ENCODE peak calls at places on chromosomes 5 and 9, in six cellular contexts. A, U, K, P, D and Q are unnamed samples.

GRCh38 chr9:18202924-18203323 is 271.0 kb upstream of the ADAMTSL1 start:
- DNase-seq in A (no peak), U (no peak), K (no peak), P (no peak), D (no peak), Q (no peak)

GRCh38 chr9:34796924-34797323 is 87.0 kb upstream of the CCL21 start:
- DNase-seq in A (no peak), U (no peak), K (no peak), P (no peak), D (peak), Q (no peak)

GRCh38 chr5:94308442-94308841 is 310.0 kb downstream of the KIAA0825 start:
- DNase-seq in A (no peak), U (no peak), K (no peak), P (no peak), D (no peak), Q (no peak)

GRCh38 chr9:35680331-35681105 is 6.8 kb downstream of the CA9 start:
- DNase-seq in A (no peak), U (no peak), K (no peak), P (peak), D (no peak), Q (no peak)

GRCh38 chr5:112793201-112793600 is 55.5 kb downstream of the APC start:
- DNase-seq in A (no peak), U (no peak), K (no peak), P (no peak), D (no peak), Q (no peak)

GRCh38 chr5:102241809-102242421 is 54.2 kb downstream of the SLCO4C1 start:
- DNase-seq in A (no peak), U (no peak), K (peak), P (no peak), D (no peak), Q (no peak)

GRCh38 chr9:34500623-34501267 is 22.0 kb downstream of the ENHO start:
- DNase-seq in A (peak), U (peak), K (peak), P (peak), D (peak), Q (peak)

GRCh38 chr9:91727972-91728371 is 222.1 kb downstream of the ROR2 start:
- DNase-seq in A (no peak), U (no peak), K (no peak), P (no peak), D (no peak), Q (no peak)

GRCh38 chr5:9108156-9108555 is 437.7 kb downstream of the SEMA5A start:
- DNase-seq in A (no peak), U (no peak), K (no peak), P (no peak), D (no peak), Q (no peak)

GRCh38 chr9:133237271-133237731 is 28.3 kb upstream of the OBP2B start:
- DNase-seq in A (no peak), U (no peak), K (no peak), P (peak), D (peak), Q (no peak)

GRCh38 chr9:92726971-92727715 is 37.5 kb downstream of the BICD2 start:
- DNase-seq in A (peak), U (no peak), K (no peak), P (peak), D (peak), Q (peak)

GRCh38 chr5:180595381-180596114 is 4.2 kb upstream of the SCGB3A1 start:
- DNase-seq in A (no peak), U (no peak), K (peak), P (no peak), D (no peak), Q (no peak)

GRCh38 chr5:170408189-170408588 is 19.0 kb upstream of the KCNMB1 start:
- DNase-seq in A (no peak), U (no peak), K (no peak), P (peak), D (no peak), Q (no peak)

GRCh38 chr9:120299785-120300184 is 280.2 kb downstream of the CDK5RAP2 start:
- DNase-seq in A (no peak), U (no peak), K (no peak), P (no peak), D (peak), Q (no peak)

GRCh38 chr5:112532654-112533314 is 113.7 kb upstream of the EPB41L4A start:
- DNase-seq in A (no peak), U (no peak), K (no peak), P (no peak), D (no peak), Q (no peak)

GRCh38 chr5:107040907-107041306 is 629.8 kb downstream of the EFNA5 start:
- DNase-seq in A (no peak), U (no peak), K (no peak), P (no peak), D (no peak), Q (no peak)

GRCh38 chr9:2228132-2228531 is 213.0 kb downstream of the SMARCA2 start:
- DNase-seq in A (no peak), U (no peak), K (peak), P (peak), D (peak), Q (peak)

GRCh38 chr5:158770506-158770905 is 329.2 kb downstream of the EBF1 start:
- DNase-seq in A (no peak), U (no peak), K (no peak), P (peak), D (peak), Q (no peak)

GRCh38 chr5:172837640-172838039 is 3.6 kb downstream of the ERGIC1 start:
- DNase-seq in A (no peak), U (peak), K (peak), P (no peak), D (no peak), Q (no peak)

GRCh38 chr9:3455088-3455487 is 70.7 kb downstream of the RFX3 start:
- DNase-seq in A (no peak), U (no peak), K (no peak), P (no peak), D (no peak), Q (no peak)

DNA sequence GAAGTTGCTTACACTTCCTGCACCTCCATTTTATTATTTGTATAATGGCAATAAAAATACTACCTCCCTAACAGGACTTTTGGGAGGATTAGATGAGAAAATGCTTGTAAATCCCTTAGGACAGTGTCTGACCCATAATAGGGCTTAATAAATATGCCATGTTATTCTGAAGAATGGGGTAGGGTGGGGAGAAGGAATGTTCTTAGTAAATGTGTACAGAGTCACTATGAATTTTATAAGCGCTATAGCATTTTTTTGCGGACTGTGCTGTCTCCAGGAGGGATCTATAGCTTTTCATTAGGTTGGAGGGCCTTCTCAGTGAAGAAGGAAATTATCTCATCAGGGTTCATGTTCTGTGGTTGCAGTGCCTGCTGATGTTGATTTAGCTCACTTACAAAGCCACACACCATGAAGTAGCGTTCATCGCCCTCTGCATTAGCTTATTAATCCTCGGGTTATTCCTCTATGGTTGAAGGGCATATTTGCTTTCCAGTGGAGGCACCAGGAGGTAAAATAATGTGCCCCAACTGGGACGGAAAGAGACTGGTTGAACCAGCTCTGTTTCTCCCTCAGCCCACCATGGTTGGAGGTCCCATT is 497.1 kb downstream of the ARHGEF28 start:
- DNase-seq in A (no peak), U (no peak), K (no peak), P (no peak), D (no peak), Q (no peak)
- H3K4me3 ChIP-seq in A (no peak), U (no peak), K (no peak), P (no peak), D (no peak), Q (no peak)

DNA sequence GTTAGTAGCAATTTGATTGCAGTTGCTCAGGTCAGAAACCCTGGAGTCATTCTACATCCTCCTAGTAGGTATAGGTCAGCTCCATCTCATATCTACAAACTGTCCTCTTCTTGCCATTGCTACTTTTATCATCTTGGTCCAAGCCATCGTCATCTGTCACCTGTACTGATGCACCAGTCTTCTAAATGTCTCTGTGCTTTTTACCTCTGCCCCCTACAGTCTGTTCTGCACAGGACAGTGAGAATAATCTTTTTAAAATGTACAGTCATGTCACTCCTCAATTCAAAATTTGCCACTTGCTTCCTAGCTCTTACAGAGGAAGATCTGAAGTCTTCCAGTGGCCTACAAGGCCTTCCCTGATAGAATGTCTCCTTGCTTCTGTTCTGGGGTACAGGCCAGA is 6.8 kb downstream of the NNT start:
- DNase-seq in A (no peak), U (no peak), K (no peak), P (no peak), D (no peak), Q (no peak)
- H3K27ac ChIP-seq in A (no peak), U (no peak), K (no peak), P (no peak), D (no peak), Q (no peak)

GRCh38 chr5:140801494-140801841 is 611 bp downstream of the PCDHA3 start:
- DNase-seq in A (no peak), U (no peak), K (peak), P (no peak), D (no peak), Q (no peak)
- TF ChIP-seq CTCF in A (peak), U (no peak), K (peak), P (peak), D (no peak), Q (no peak)

DNA sequence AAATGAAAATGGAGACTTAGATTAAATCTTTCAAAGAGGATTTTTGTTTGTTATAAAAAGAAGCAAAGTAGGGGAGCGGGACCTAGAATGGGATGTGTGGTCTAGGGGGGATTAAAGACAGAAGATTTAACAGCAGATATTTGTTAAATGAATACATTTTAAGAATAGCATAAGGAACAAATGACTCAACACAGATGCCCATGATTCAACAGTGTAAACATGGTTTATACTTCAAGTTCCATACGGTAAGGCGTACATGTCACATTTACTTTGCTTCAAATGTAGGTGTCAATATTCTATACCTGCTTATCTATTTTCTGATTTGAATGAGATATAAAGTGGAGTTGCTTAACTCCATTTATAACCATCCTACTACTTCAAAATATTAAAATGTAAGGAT is 1.5 kb downstream of the TICAM2 start:
- DNase-seq in A (no peak), U (no peak), K (no peak), P (no peak), D (no peak), Q (no peak)
- H3K4me3 ChIP-seq in A (peak), U (no peak), K (no peak), P (no peak), D (no peak), Q (no peak)

GRCh38 chr5:59582746-59583145 is 310.8 kb downstream of the PDE4D start:
- DNase-seq in A (no peak), U (no peak), K (no peak), P (no peak), D (no peak), Q (no peak)

GRCh38 chr5:59586811-59587340 is 306.6 kb downstream of the PDE4D start:
- DNase-seq in A (no peak), U (no peak), K (no peak), P (no peak), D (no peak), Q (no peak)

GRCh38 chr5:59583151-59583809 is 310.2 kb downstream of the PDE4D start:
- DNase-seq in A (no peak), U (no peak), K (no peak), P (peak), D (no peak), Q (no peak)

GRCh38 chr5:59584858-59585846 is 308.4 kb downstream of the PDE4D start:
- DNase-seq in A (no peak), U (no peak), K (no peak), P (no peak), D (no peak), Q (no peak)

GRCh38 chr5:59583810-59584562 is 309.5 kb downstream of the PDE4D start:
- DNase-seq in A (no peak), U (no peak), K (no peak), P (no peak), D (no peak), Q (no peak)
- H3K27ac ChIP-seq in A (no peak), U (no peak), K (peak), P (no peak), D (no peak), Q (no peak)

GRCh38 chr5:174645677-174646076 is 78.7 kb upstream of the MSX2 start:
- DNase-seq in A (no peak), U (no peak), K (no peak), P (no peak), D (no peak), Q (no peak)
- TF ChIP-seq CTCF in A (no peak), U (no peak), K (no peak), P (no peak), D (no peak), Q (no peak)

GRCh38 chr9:78130853-78131252 is 99.2 kb upstream of the GNAQ start:
- DNase-seq in A (no peak), U (no peak), K (no peak), P (no peak), D (no peak), Q (no peak)

GRCh38 chr9:78130004-78130403 is 98.4 kb upstream of the GNAQ start:
- DNase-seq in A (no peak), U (no peak), K (peak), P (peak), D (peak), Q (no peak)

GRCh38 chr9:78133751-78134150 is 102.1 kb upstream of the CEP78 start:
- DNase-seq in A (no peak), U (no peak), K (no peak), P (no peak), D (no peak), Q (no peak)

GRCh38 chr9:78132688-78133033 is 101.0 kb upstream of the GNAQ start:
- DNase-seq in A (no peak), U (no peak), K (no peak), P (no peak), D (no peak), Q (no peak)

DNA sequence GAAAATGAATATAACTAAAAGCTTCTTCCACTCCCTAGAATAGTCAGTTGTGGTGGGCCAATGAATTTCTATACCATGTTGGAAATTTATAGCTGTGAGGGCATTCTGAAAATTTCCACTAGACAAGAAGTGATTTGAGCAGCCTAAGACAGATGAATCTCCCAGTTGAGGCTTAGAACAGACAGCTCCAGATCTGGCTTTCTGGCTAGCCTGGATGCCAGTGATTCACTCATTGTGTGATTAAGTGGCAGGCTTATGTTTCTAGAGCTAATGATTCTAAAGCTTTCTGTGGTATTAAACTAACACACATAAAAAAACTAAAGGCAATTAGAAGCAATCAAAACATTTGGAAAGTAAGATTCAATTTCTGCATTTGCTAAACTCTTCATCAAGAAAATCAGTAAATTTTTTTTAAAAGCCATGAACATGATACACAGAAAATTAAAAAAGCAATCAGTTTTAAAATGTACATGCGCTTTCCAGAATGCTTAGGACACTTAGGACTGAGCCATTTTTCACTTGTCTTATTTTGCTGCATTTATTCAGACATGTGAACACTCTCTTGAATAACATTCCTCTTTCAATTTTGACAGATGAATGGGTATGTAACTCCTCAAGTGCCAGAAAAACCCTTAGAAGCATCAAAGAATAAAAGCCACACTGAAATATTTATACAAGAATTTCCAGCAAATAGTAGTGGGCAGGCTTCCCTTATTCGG is 100.5 kb upstream of the GNAQ start:
- DNase-seq in A (no peak), U (no peak), K (no peak), P (no peak), D (no peak), Q (no peak)
- H3K4me3 ChIP-seq in A (peak), U (peak), K (no peak), P (no peak), D (no peak), Q (no peak)

DNA sequence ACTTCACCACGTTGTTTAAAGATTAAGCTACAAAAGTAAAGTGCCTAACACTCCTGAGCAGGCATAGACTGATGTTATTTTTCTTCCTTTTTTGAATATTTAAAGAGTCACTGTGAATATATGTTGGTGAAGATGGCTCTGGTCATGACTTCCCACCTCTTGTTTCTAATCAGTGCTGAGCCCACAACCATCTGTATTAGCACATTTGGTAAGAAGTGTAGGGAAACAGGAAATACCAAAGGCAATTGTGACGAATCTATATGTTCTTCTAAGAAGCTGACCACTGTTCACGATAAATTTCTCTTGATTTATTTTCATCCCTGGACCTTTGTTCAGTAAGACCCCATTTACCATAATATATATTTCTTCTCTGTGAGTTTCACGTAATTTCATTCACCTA is 108.3 kb upstream of the PCA3 start:
- DNase-seq in A (no peak), U (no peak), K (no peak), P (peak), D (no peak), Q (no peak)
- H3K27ac ChIP-seq in A (no peak), U (no peak), K (no peak), P (no peak), D (no peak), Q (no peak)

GRCh38 chr9:129559506-129559881 is 61.4 kb downstream of the C9orf50 start:
- DNase-seq in A (no peak), U (no peak), K (no peak), P (no peak), D (no peak), Q (no peak)
- TF ChIP-seq CTCF in A (no peak), U (no peak), K (no peak), P (no peak), D (no peak), Q (no peak)

DNA sequence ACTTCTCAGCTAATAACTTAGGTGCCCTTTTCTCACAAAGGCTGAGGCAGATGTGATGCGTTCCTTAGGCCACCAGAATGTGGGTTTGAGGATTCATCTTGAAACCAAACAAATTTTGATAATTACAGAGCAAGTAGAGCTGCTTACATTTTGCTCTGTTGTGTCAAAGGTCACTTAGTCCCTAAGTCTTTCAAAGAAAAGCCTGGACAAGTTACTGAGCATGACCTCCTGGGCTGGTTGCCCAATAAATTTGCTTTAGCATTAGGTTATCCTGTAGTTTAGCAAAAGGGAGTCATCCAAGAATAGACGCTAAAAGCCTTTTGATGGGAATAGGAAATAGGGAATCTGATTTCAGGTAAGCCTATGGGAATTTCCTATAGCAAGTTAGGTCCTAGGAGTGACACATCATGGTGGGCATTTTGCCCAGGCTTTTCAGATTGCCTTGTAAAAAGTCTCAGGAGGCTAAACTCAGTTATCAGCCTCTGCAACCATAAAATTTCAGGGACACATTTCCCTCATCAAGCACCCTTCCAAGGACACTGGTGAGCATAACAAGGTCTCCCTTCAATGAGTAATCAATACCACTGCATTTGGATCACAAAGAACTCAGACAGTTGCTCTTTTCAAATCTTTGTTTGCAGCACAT is 67.5 kb upstream of the RANBP3L start:
- DNase-seq in A (no peak), U (no peak), K (peak), P (peak), D (no peak), Q (peak)
- H3K4me3 ChIP-seq in A (no peak), U (no peak), K (no peak), P (no peak), D (no peak), Q (no peak)